ENCODE peak calls at places on chromosomes 5 and 9, in seven cellular contexts. M is osteocyte; A is neuronal stem cell; J is stimulated activated CD8-positive, alpha-beta memory T cell treated with anti-CD3 and anti-CD28 coated beads, Interleukin-4, amount 100 ng/mL, for 1 hour; D is fibroblast of the conjunctiva; G is endothelial cell; L is uterus. Q is an unnamed sample.

GRCh38 chr5:59703789-59704188 is 189.7 kb downstream of the PDE4D start:
- DNase-seq in M (no peak), A (no peak), J (no peak), D (no peak), G (no peak), L (no peak), Q (no peak)

GRCh38 chr5:139645495-139645871 is 2.7 kb upstream of the CXXC5 start:
- DNase-seq in M (no peak), A (no peak), J (no peak), D (no peak), G (no peak), L (no peak), Q (peak)

GRCh38 chr9:83544002-83544698 is 5.9 kb upstream of the FRMD3 start:
- DNase-seq in M (no peak), A (no peak), J (no peak), D (peak), G (peak), L (peak), Q (no peak)

GRCh38 chr9:134381671-134382505 is 55.6 kb downstream of the RXRA start:
- DNase-seq in M (no peak), A (no peak), J (no peak), D (no peak), G (peak), L (peak), Q (no peak)

GRCh38 chr5:90570034-90570433 is 11.4 kb downstream of the ADGRV1 start:
- DNase-seq in M (no peak), A (no peak), J (no peak), D (no peak), G (no peak), L (no peak), Q (no peak)

GRCh38 chr5:91378683-91379601 is 4.2 kb downstream of the ARRDC3 start:
- DNase-seq in M (no peak), A (no peak), J (no peak), D (no peak), G (no peak), L (no peak), Q (no peak)

GRCh38 chr5:53035868-53036381 is 46.8 kb downstream of the ITGA2 start:
- DNase-seq in M (no peak), A (no peak), J (no peak), D (no peak), G (peak), L (no peak), Q (no peak)

GRCh38 chr5:74578356-74579044 is 62.0 kb downstream of the ENC1 start:
- DNase-seq in M (no peak), A (no peak), J (no peak), D (no peak), G (no peak), L (no peak), Q (no peak)

GRCh38 chr5:52893105-52893504 is 96.0 kb upstream of the ITGA2 start:
- DNase-seq in M (no peak), A (no peak), J (no peak), D (peak), G (no peak), L (no peak), Q (no peak)

GRCh38 chr9:87088621-87089020 is 141.3 kb upstream of the GAS1 start:
- DNase-seq in M (no peak), A (no peak), J (no peak), D (no peak), G (no peak), L (no peak), Q (no peak)

GRCh38 chr5:14153932-14154646 is 10.9 kb downstream of the TRIO start:
- DNase-seq in M (no peak), A (no peak), J (no peak), D (no peak), G (peak), L (peak), Q (no peak)

GRCh38 chr5:83095973-83096539 is 18.7 kb downstream of the XRCC4 start:
- DNase-seq in M (no peak), A (no peak), J (no peak), D (peak), G (no peak), L (no peak), Q (no peak)

GRCh38 chr5:145934276-145934675 is 2.1 kb upstream of the SH3RF2 start:
- DNase-seq in M (no peak), A (no peak), J (no peak), D (no peak), G (no peak), L (no peak), Q (no peak)

GRCh38 chr5:175728885-175729828 is 71.3 kb downstream of the HRH2 start:
- DNase-seq in M (no peak), A (peak), J (no peak), D (no peak), G (peak), L (no peak), Q (peak)

GRCh38 chr9:6575324-6575758 is 70.2 kb downstream of the GLDC start:
- DNase-seq in M (no peak), A (no peak), J (no peak), D (no peak), G (no peak), L (no peak), Q (no peak)

Q was measured in ecto neural progenitor cell.